ENCODE peak calls at places on chromosome 7, in ten cellular contexts. Y, O, H, N, B, K, T, G, X and D are unnamed samples.

GRCh38 chr7:46879783-46880182 is 702.1 kb downstream of the TNS3 start:
- DNase-seq in T (no peak), K (no peak), H (no peak), Y (no peak), N (no peak), B (no peak), O (no peak), X (no peak), G (no peak), D (no peak)

GRCh38 chr7:100865971-100866720 is 1.0 kb upstream of the TRIP6 start:
- DNase-seq in N (peak), G (peak), T (peak), H (peak), Y (peak), O (peak), K (no peak), B (peak), X (peak), D (peak)

GRCh38 chr7:79529214-79529895 is 75.9 kb upstream of the MAGI2 start:
- DNase-seq in B (peak), K (no peak), H (no peak), X (no peak), G (no peak), O (no peak), N (no peak), Y (no peak), T (no peak), D (no peak)

GRCh38 chr7:27164381-27165088 is 802 bp downstream of the HOXA9 start:
- DNase-seq in K (no peak), Y (no peak), O (peak), H (no peak), N (no peak), X (peak), B (no peak), T (no peak), G (peak), D (no peak)

GRCh38 chr7:39096220-39096619 is 118.5 kb downstream of the POU6F2 start:
- DNase-seq in Y (no peak), H (no peak), O (no peak), K (no peak), G (no peak), N (no peak), T (no peak), X (no peak), B (no peak), D (no peak)

GRCh38 chr7:44325181-44325671 is at the start of gene CAMK2B:
- DNase-seq in K (no peak), G (no peak), O (no peak), N (peak), T (peak), H (peak), Y (no peak), X (no peak), B (peak), D (no peak)

GRCh38 chr7:114087674-114088539 is 169.1 kb upstream of the PPP1R3A start:
- DNase-seq in H (no peak), G (peak), K (no peak), B (no peak), N (no peak), Y (no peak), X (no peak), O (peak), T (no peak), D (no peak)

GRCh38 chr7:22896917-22897316 is 74.3 kb upstream of the TOMM7 start:
- DNase-seq in X (no peak), Y (no peak), G (no peak), T (no peak), B (no peak), H (no peak), N (no peak), O (no peak), K (no peak), D (no peak)

GRCh38 chr7:10706875-10707493 is 266.7 kb upstream of the PHF14 start:
- DNase-seq in G (peak), K (no peak), X (no peak), B (no peak), N (no peak), O (no peak), T (no peak), Y (no peak), H (no peak), D (no peak)

GRCh38 chr7:50653997-50654425 is 88.8 kb upstream of the DDC start:
- DNase-seq in B (no peak), K (no peak), O (no peak), Y (peak), H (no peak), G (no peak), T (no peak), X (no peak), N (no peak), D (no peak)

GRCh38 chr7:140551334-140552239 is 72.3 kb upstream of the MKRN1 start:
- DNase-seq in N (no peak), T (no peak), Y (no peak), X (no peak), H (no peak), O (no peak), G (no peak), K (no peak), B (no peak), D (no peak)

GRCh38 chr7:105853931-105854419 is 22.4 kb downstream of the ATXN7L1 start:
- DNase-seq in B (no peak), H (no peak), X (no peak), K (no peak), G (no peak), N (no peak), O (no peak), T (no peak), Y (no peak), D (no peak)

GRCh38 chr7:1691601-1692499 is 21.8 kb downstream of the ELFN1 start:
- DNase-seq in H (no peak), Y (no peak), B (no peak), N (peak), X (no peak), T (no peak), G (no peak), K (no peak), O (no peak), D (peak)

GRCh38 chr7:24741691-24742639 is 15.3 kb downstream of the GSDME start:
- DNase-seq in Y (peak), H (no peak), T (no peak), K (no peak), O (peak), B (no peak), X (no peak), N (no peak), G (no peak), D (no peak)

GRCh38 chr7:149284343-149284742 is 22.3 kb downstream of the ZNF783 start:
- DNase-seq in Y (no peak), N (no peak), X (peak), H (no peak), T (peak), G (peak), B (peak), K (no peak), O (no peak), D (no peak)

GRCh38 chr7:27459021-27459728 is 203.5 kb downstream of the HIBADH start:
- DNase-seq in Y (no peak), O (no peak), H (no peak), B (no peak), T (no peak), N (no peak), K (no peak), X (no peak), G (no peak), D (no peak)

GRCh38 chr7:102404005-102404861 is 8.1 kb downstream of the PRKRIP1 start:
- DNase-seq in X (peak), K (no peak), T (peak), N (no peak), B (peak), G (peak), H (peak), O (peak), Y (no peak), D (no peak)